ENCODE peak calls at places on chromosome 14, in six cellular contexts. I is NCI-H1092, M is T-helper 9 cell, O is AG09319, L is posterior cingulate gyrus, T is H54. V is an unnamed sample.

GRCh38 chr14:88605594-88605993 is 42.8 kb downstream of the ZC3H14 start:
- DNase-seq in I (no peak), T (no peak), L (no peak), M (no peak), O (no peak), V (no peak)

GRCh38 chr14:64279719-64280668 is 14.2 kb downstream of the ESR2 start:
- DNase-seq in O (no peak), I (no peak), L (no peak), T (no peak), M (no peak), V (no peak)

GRCh38 chr14:94143711-94144110 is 14.3 kb upstream of the IFI27L2 start:
- DNase-seq in L (no peak), O (no peak), I (no peak), T (no peak), M (no peak), V (no peak)

GRCh38 chr14:78291958-78292357 is 121.8 kb downstream of the NRXN3 start:
- DNase-seq in L (no peak), O (no peak), I (no peak), M (no peak), T (no peak), V (no peak)

GRCh38 chr14:89680156-89680555 is 263.1 kb upstream of the FOXN3 start:
- DNase-seq in M (no peak), O (no peak), L (no peak), T (no peak), I (no peak), V (no peak)

GRCh38 chr14:24837280-24838046 is 203.5 kb upstream of the GZMB start:
- DNase-seq in M (no peak), L (no peak), T (peak; percentile 3), O (no peak), I (no peak), V (no peak)

GRCh38 chr14:80930836-80931389 is 10.6 kb downstream of the CEP128 start:
- DNase-seq in O (peak; percentile 16), M (peak; percentile 14), L (no peak), T (no peak), I (no peak), V (peak; percentile 29)

GRCh38 chr14:71959055-71959454 is 26.8 kb downstream of the RGS6 start:
- DNase-seq in T (no peak), O (no peak), L (no peak), M (no peak), I (no peak), V (no peak)

GRCh38 chr14:54343276-54344121 is 53.3 kb upstream of the CDKN3 start:
- DNase-seq in L (no peak), I (peak; percentile 92), T (no peak), M (no peak), O (no peak), V (no peak)